ENCODE peak calls at places on chromosomes 11 and 22, in six cellular contexts. V, F, Q, R, O and Z are unnamed samples.

GRCh38 chr11:29351301-29351873 is 665.4 kb downstream of the KCNA4 start:
- DNase-seq in V (no peak), F (no peak), Q (no peak), R (no peak), O (no peak), Z (no peak)

GRCh38 chr11:61969838-61970452 is 2.5 kb upstream of the FTH1 start:
- DNase-seq in V (peak; percentile 87), F (no peak), Q (no peak), R (no peak), O (peak; percentile 13), Z (peak; percentile 86)

GRCh38 chr22:33083212-33083611 is 25.0 kb upstream of the SYN3 start:
- DNase-seq in V (no peak), F (no peak), Q (no peak), R (no peak), O (peak; percentile 3), Z (no peak)

GRCh38 chr22:17924735-17925727 is 99.3 kb downstream of the MICAL3 start:
- DNase-seq in V (no peak), F (no peak), Q (no peak), R (no peak), O (no peak), Z (no peak)

GRCh38 chr11:71102251-71102995 is 150.0 kb downstream of the SHANK2 start:
- DNase-seq in V (no peak), F (no peak), Q (no peak), R (no peak), O (no peak), Z (no peak)

GRCh38 chr22:25199726-25200520 is at the start of gene CRYBB3:
- DNase-seq in V (no peak), F (no peak), Q (no peak), R (no peak), O (no peak), Z (no peak)

GRCh38 chr11:19739872-19740271 is 27.2 kb downstream of the NAV2 start:
- DNase-seq in V (peak; percentile 13), F (peak; percentile 57), Q (no peak), R (no peak), O (no peak), Z (peak; percentile 24)

GRCh38 chr11:86798988-86799387 is 1.4 kb upstream of the PRSS23 start:
- DNase-seq in V (peak; percentile 92), F (no peak), Q (no peak), R (no peak), O (no peak), Z (peak; percentile 91)

GRCh38 chr22:41915783-41916493 is 1.1 kb upstream of the SHISA8 start:
- DNase-seq in V (no peak), F (no peak), Q (no peak), R (no peak), O (no peak), Z (no peak)

GRCh38 chr22:43094085-43094484 is 4.9 kb upstream of the TTLL1 start:
- DNase-seq in V (peak; percentile 18), F (peak; percentile 57), Q (no peak), R (no peak), O (peak; percentile 94), Z (no peak)

GRCh38 chr11:95505927-95506426 is 275.0 kb upstream of the SESN3 start:
- DNase-seq in V (peak; percentile 52), F (no peak), Q (no peak), R (no peak), O (no peak), Z (peak; percentile 79)

GRCh38 chr22:45163074-45163416 is 680 bp upstream of the NUP50 start:
- DNase-seq in V (peak; percentile 54), F (peak; percentile 42), Q (no peak), R (no peak), O (peak; percentile 57), Z (peak; percentile 67)

GRCh38 chr11:69122337-69122641 is 33.4 kb upstream of the SMIM38 start:
- DNase-seq in V (no peak), F (no peak), Q (no peak), R (no peak), O (no peak), Z (no peak)

GRCh38 chr22:42747701-42748513 is 27.2 kb upstream of the A4GALT start:
- DNase-seq in V (peak; percentile 76), F (no peak), Q (no peak), R (no peak), O (no peak), Z (peak; percentile 96)

GRCh38 chr11:78551066-78551465 is 23.6 kb downstream of the NARS2 start:
- DNase-seq in V (no peak), F (no peak), Q (no peak), R (no peak), O (peak; percentile 89), Z (no peak)

GRCh38 chr11:2798951-2799761 is 86.4 kb downstream of the CDKN1C start:
- DNase-seq in V (peak; percentile 38), F (peak; percentile 17), Q (no peak), R (no peak), O (no peak), Z (peak; percentile 61)

GRCh38 chr22:46994983-46995382 is 232.5 kb downstream of the TBC1D22A start:
- DNase-seq in V (no peak), F (no peak), Q (no peak), R (no peak), O (no peak), Z (no peak)

GRCh38 chr11:119896387-119897045 is 167.5 kb upstream of the NECTIN1 start:
- DNase-seq in V (no peak), F (no peak), Q (no peak), R (no peak), O (peak; percentile 39), Z (no peak)

GRCh38 chr22:27635435-27635834 is 166.1 kb downstream of the MN1 start:
- DNase-seq in V (no peak), F (no peak), Q (no peak), R (no peak), O (no peak), Z (no peak)

GRCh38 chr11:133331031-133331430 is 201.3 kb downstream of the OPCML start:
- DNase-seq in V (no peak), F (no peak), Q (no peak), R (no peak), O (no peak), Z (no peak)

GRCh38 chr11:66116576-66117361 is 46.7 kb downstream of the PACS1 start:
- DNase-seq in V (no peak), F (no peak), Q (no peak), R (no peak), O (no peak), Z (no peak)

GRCh38 chr22:42091446-42091764 is 833 bp upstream of the NDUFA6 start:
- DNase-seq in V (no peak), F (no peak), Q (no peak), R (no peak), O (no peak), Z (no peak)

GRCh38 chr11:57363681-57364080 is 17.3 kb downstream of the PRG3 start:
- DNase-seq in V (no peak), F (no peak), Q (no peak), R (no peak), O (no peak), Z (no peak)

GRCh38 chr22:20523118-20523983 is 15.9 kb downstream of the MED15 start:
- DNase-seq in V (peak; percentile 59), F (no peak), Q (no peak), R (no peak), O (no peak), Z (peak; percentile 77)

GRCh38 chr11:88520391-88520790 is 182.9 kb upstream of the CTSC start:
- DNase-seq in V (peak; percentile 49), F (no peak), Q (no peak), R (no peak), O (no peak), Z (peak; percentile 45)

GRCh38 chr11:8828580-8829358 is 82.2 kb upstream of the AKIP1 start:
- DNase-seq in V (peak; percentile 70), F (peak; percentile 12), Q (no peak), R (no peak), O (no peak), Z (peak; percentile 44)

GRCh38 chr11:8826901-8827560 is 84.0 kb upstream of the AKIP1 start:
- DNase-seq in V (no peak), F (peak; percentile 18), Q (no peak), R (no peak), O (no peak), Z (peak; percentile 65)

GRCh38 chr11:8826145-8826786 is 84.7 kb upstream of the AKIP1 start:
- DNase-seq in V (peak; percentile 95), F (peak; percentile 59), Q (no peak), R (no peak), O (peak; percentile 88), Z (peak; percentile 93)

GRCh38 chr11:8829556-8829955 is 81.4 kb upstream of the AKIP1 start:
- DNase-seq in V (no peak), F (no peak), Q (no peak), R (no peak), O (no peak), Z (no peak)

DNA sequence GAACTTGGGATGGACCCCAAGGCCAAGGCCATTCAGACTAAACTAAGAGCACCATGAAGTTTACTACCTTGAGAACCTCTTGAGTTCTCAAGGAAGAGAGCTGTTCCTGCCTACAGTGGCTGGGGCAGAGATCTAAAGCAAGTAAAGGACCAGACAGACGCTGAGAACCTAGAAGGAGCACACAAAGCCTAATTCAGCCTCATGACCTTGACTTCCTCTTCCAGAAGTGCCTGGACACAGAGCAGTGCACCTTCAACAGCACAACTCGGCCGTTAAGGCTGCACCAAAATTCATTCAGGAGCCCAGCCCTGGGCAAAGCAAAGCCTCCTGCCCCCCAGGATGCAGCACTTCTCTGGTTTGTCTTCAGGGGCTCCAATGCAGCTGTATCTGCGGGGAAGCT is 82.9 kb upstream of the AKIP1 start:
- DNase-seq in V (no peak), F (peak; percentile 18), Q (no peak), R (no peak), O (no peak), Z (no peak)
- H2AK5ac ChIP-seq in V (peak overlapping the region; percentile 95), F (no peak overlapping the region), Q (peak overlapping the region; percentile 59), R (peak overlapping the region; percentile 72), O (no peak overlapping the region), Z (peak overlapping the region; percentile 38)

GRCh38 chr11:131136476-131136875 is 220.2 kb upstream of the SNX19 start:
- DNase-seq in V (peak; percentile 83), F (no peak), Q (no peak), R (no peak), O (no peak), Z (no peak)
- H3K4ac ChIP-seq in V (peak overlapping the region; percentile 79), F (no peak overlapping the region), Q (no peak overlapping the region), R (no peak overlapping the region), O (no peak overlapping the region), Z (no peak overlapping the region)

DNA sequence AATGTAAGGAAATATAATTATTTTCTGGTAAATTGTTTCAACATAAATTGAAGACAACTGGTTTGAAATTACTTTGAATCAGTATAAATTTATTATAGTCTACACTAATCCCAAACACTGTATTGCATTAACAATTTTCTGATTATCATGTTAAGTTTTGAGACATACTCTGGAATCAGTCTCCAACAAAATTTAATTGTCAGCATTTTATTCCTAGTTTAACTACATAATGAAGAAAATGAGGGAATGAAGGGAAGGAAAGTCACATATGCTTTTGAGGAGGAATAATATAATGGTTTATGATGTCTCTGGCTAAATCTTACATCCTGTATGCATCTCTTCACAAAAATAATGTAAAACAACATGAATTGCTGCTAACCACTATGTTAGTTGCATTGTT is 14.2 kb downstream of the OR52E1 start:
- DNase-seq in V (no peak), F (no peak), Q (no peak), R (no peak), O (no peak), Z (no peak)
- H4K91ac ChIP-seq in V (no peak overlapping the region), F (no peak overlapping the region), Q (no peak overlapping the region), R (no peak overlapping the region), O (no peak overlapping the region), Z (no peak overlapping the region)

DNA sequence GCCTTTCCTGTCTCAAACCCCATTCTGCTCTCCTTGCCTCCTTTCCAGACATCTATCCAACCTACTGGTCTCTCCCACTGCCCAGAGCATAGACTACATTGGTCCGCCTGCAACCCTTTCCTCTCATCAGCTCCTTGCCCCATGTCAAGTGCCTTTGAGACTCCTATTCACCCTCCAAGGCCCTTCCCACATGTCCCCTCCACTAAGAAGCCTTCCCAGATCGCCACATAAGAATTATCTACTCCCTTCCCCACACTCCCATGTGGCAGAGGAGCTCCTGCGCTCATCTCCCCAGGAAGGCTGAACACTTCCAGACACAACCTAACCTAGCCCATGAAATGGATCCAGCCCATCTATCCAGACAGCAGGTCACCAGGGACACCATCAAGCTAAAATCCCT is 10.3 kb downstream of the C1QTNF6 start:
- DNase-seq in V (no peak), F (no peak), Q (no peak), R (no peak), O (no peak), Z (no peak)
- H2AK5ac ChIP-seq in V (no peak overlapping the region), F (no peak overlapping the region), Q (no peak overlapping the region), R (no peak overlapping the region), O (no peak overlapping the region), Z (no peak overlapping the region)